ENCODE peak calls at places on chromosomes 1 and 21, in nine cellular contexts. L is LoVo; K is activated T-helper 1 cell treated with anti-CD3 and anti-CD28 coated beads, Interleukin-2, amount 50 U/mL, for 16 hours; E is T-helper 9 cell; D is IMR-90; B is non-pigmented ciliary epithelial cell; O is 8988T; J is amniotic stem cell; U is prostate gland. T is an unnamed sample.

GRCh38 chr1:15852036-15852827 is 4.7 kb downstream of the SPEN start:
- DNase-seq in L (no peak), K (no peak), E (no peak), D (peak; percentile 44), B (no peak), O (no peak), J (no peak), U (no peak), T (no peak)

GRCh38 chr1:202270871-202271326 is 70.8 kb downstream of the UBE2T start:
- DNase-seq in L (no peak), K (no peak), E (no peak), D (no peak), B (no peak), O (no peak), J (no peak), U (no peak), T (no peak)

GRCh38 chr1:25727819-25728286 is 72.1 kb upstream of the SELENON start:
- DNase-seq in L (no peak), K (no peak), E (no peak), D (peak; percentile 28), B (no peak), O (no peak), J (no peak), U (peak; percentile 38), T (no peak)

GRCh38 chr1:67647814-67648358 is 37.1 kb upstream of the GADD45A start:
- DNase-seq in L (no peak), K (no peak), E (no peak), D (no peak), B (no peak), O (no peak), J (no peak), U (no peak), T (no peak)

GRCh38 chr1:201358596-201358995 is 18.9 kb downstream of the TNNT2 start:
- DNase-seq in L (no peak), K (no peak), E (no peak), D (peak; percentile 3), B (no peak), O (no peak), J (no peak), U (no peak), T (no peak)

GRCh38 chr1:44826375-44827196 is 16.5 kb downstream of the PTCH2 start:
- DNase-seq in L (no peak), K (no peak), E (no peak), D (no peak), B (no peak), O (no peak), J (no peak), U (no peak), T (no peak)

GRCh38 chr1:68166348-68166747 is 66.0 kb downstream of the WLS start:
- DNase-seq in L (no peak), K (no peak), E (no peak), D (no peak), B (no peak), O (no peak), J (no peak), U (no peak), T (no peak)

GRCh38 chr1:234139966-234140365 is 233.3 kb upstream of the COA6 start:
- DNase-seq in L (no peak), K (no peak), E (no peak), D (peak; percentile 92), B (peak; percentile 66), O (peak; percentile 37), J (no peak), U (no peak), T (no peak)

GRCh38 chr1:94821636-94822305 is 1.6 kb downstream of the SLC44A3 start:
- DNase-seq in L (peak; percentile 50), K (no peak), E (no peak), D (no peak), B (no peak), O (no peak), J (no peak), U (no peak), T (peak; percentile 4)

GRCh38 chr1:33390550-33390949 is 40.3 kb downstream of the PHC2 start:
- DNase-seq in L (no peak), K (no peak), E (no peak), D (peak; percentile 97), B (peak; percentile 88), O (no peak), J (no peak), U (no peak), T (no peak)

GRCh38 chr1:175152006-175152652 is 40.4 kb downstream of the KIAA0040 start:
- DNase-seq in L (peak; percentile 51), K (peak; percentile 46), E (peak; percentile 69), D (peak; percentile 22), B (no peak), O (no peak), J (no peak), U (peak; percentile 26), T (peak; percentile 68)

GRCh38 chr1:150151291-150152181 is 1.8 kb downstream of the PLEKHO1 start:
- DNase-seq in L (no peak), K (peak; percentile 42), E (peak; percentile 62), D (no peak), B (no peak), O (no peak), J (no peak), U (no peak), T (no peak)

GRCh38 chr1:30377230-30378022 is 346.0 kb downstream of the MATN1 start:
- DNase-seq in L (no peak), K (no peak), E (no peak), D (no peak), B (no peak), O (no peak), J (no peak), U (no peak), T (no peak)

GRCh38 chr1:23634840-23635642 is 56.6 kb upstream of the RPL11 start:
- DNase-seq in L (peak; percentile 80), K (no peak), E (peak; percentile 20), D (peak; percentile 77), B (no peak), O (peak; percentile 56), J (no peak), U (peak; percentile 33), T (peak; percentile 65)

GRCh38 chr1:25253911-25254310 is 6.7 kb upstream of the RSRP1 start:
- DNase-seq in L (no peak), K (no peak), E (no peak), D (peak; percentile 70), B (no peak), O (no peak), J (no peak), U (no peak), T (no peak)

GRCh38 chr1:24216254-24216653 is 29.2 kb upstream of the IFNLR1 start:
- DNase-seq in L (no peak), K (no peak), E (no peak), D (no peak), B (no peak), O (no peak), J (no peak), U (peak; percentile 62), T (no peak)

GRCh38 chr1:34696230-34696629 is 58.6 kb upstream of the GJB5 start:
- DNase-seq in L (peak; percentile 23), K (no peak), E (no peak), D (no peak), B (no peak), O (no peak), J (no peak), U (no peak), T (no peak)

GRCh38 chr1:6209661-6210605 is 4.0 kb downstream of the RNF207 start:
- DNase-seq in L (no peak), K (no peak), E (no peak), D (no peak), B (no peak), O (no peak), J (no peak), U (no peak), T (no peak)

GRCh38 chr1:204673909-204674701 is 11.4 kb downstream of the LRRN2 start:
- DNase-seq in L (no peak), K (no peak), E (no peak), D (no peak), B (no peak), O (no peak), J (no peak), U (no peak), T (no peak)

GRCh38 chr1:234533975-234534876 is 55.2 kb upstream of the TARBP1 start:
- DNase-seq in L (no peak), K (no peak), E (no peak), D (peak; percentile 98), B (peak; percentile 90), O (no peak), J (peak; percentile 85), U (peak; percentile 94), T (no peak)

GRCh38 chr21:27300770-27301169 is 333.9 kb upstream of the ADAMTS5 start:
- DNase-seq in L (no peak), K (no peak), E (no peak), D (peak; percentile 89), B (peak; percentile 13), O (no peak), J (no peak), U (no peak), T (no peak)

T was measured in Caco-2.